ENCODE peak calls at places on chromosomes 7 and 10, in six cellular contexts. S is fibroblast of mammary gland; F is astrocyte of the spinal cord; N is iPS-NIHi11; M is CD4-positive, alpha-beta memory T cell; L is hypothalamus. A is an unnamed sample.

GRCh38 chr10:48625013-48625412 is 20.1 kb upstream of the ARHGAP22 start:
- DNase-seq in S (peak), F (peak), N (no peak), M (no peak), L (no peak), A (no peak)

GRCh38 chr10:6035926-6036575 is 26.1 kb downstream of the IL2RA start:
- DNase-seq in S (no peak), F (no peak), N (no peak), M (no peak), L (no peak), A (no peak)

GRCh38 chr10:21737061-21737460 is 203.0 kb downstream of the MLLT10 start:
- DNase-seq in S (no peak), F (no peak), N (no peak), M (no peak), L (no peak), A (no peak)

GRCh38 chr7:25857376-25858067 is 294.5 kb upstream of the NFE2L3 start:
- DNase-seq in S (peak), F (no peak), N (no peak), M (no peak), L (no peak), A (no peak)

GRCh38 chr7:781228-781864 is 50.9 kb upstream of the SUN1 start:
- DNase-seq in S (no peak), F (peak), N (no peak), M (no peak), L (no peak), A (peak)

GRCh38 chr10:133141144-133141962 is 18.7 kb upstream of the KNDC1 start:
- DNase-seq in S (no peak), F (no peak), N (no peak), M (no peak), L (no peak), A (no peak)

GRCh38 chr10:49243610-49244283 is 55.2 kb upstream of the C10orf71 start:
- DNase-seq in S (no peak), F (no peak), N (no peak), M (no peak), L (no peak), A (no peak)

GRCh38 chr7:157941210-157941609 is 604.4 kb downstream of the DNAJB6 start:
- DNase-seq in S (no peak), F (no peak), N (no peak), M (no peak), L (no peak), A (no peak)

GRCh38 chr7:33191326-33191725 is 62.0 kb downstream of the BBS9 start:
- DNase-seq in S (no peak), F (no peak), N (no peak), M (peak), L (no peak), A (no peak)

GRCh38 chr7:42478717-42479116 is 241.7 kb upstream of the GLI3 start:
- DNase-seq in S (no peak), F (no peak), N (no peak), M (no peak), L (no peak), A (no peak)

GRCh38 chr10:7890802-7891201 is 72.5 kb downstream of the TAF3 start:
- DNase-seq in S (no peak), F (no peak), N (no peak), M (no peak), L (no peak), A (no peak)

GRCh38 chr7:44075296-44076075 is 6.8 kb downstream of the POLM start:
- DNase-seq in S (no peak), F (no peak), N (no peak), M (no peak), L (no peak), A (no peak)

GRCh38 chr10:70355234-70356021 is 27.0 kb downstream of the LRRC20 start:
- DNase-seq in S (no peak), F (no peak), N (no peak), M (no peak), L (peak), A (no peak)

GRCh38 chr7:30800785-30801252 is 29.6 kb downstream of the MINDY4 start:
- DNase-seq in S (peak), F (peak), N (peak), M (peak), L (peak), A (peak)

GRCh38 chr7:87347207-87347606 is 1.7 kb downstream of the CROT start:
- DNase-seq in S (no peak), F (no peak), N (no peak), M (no peak), L (no peak), A (no peak)

GRCh38 chr7:17948503-17949238 is 8.4 kb upstream of the SNX13 start:
- DNase-seq in S (peak), F (no peak), N (no peak), M (no peak), L (no peak), A (no peak)

GRCh38 chr10:112375721-112376577 is 2.0 kb downstream of the ACSL5 start:
- DNase-seq in S (peak), F (peak), N (no peak), M (peak), L (no peak), A (peak)

GRCh38 chr10:78960316-78960800 is 108.4 kb upstream of the ZMIZ1 start:
- DNase-seq in S (peak), F (peak), N (no peak), M (no peak), L (peak), A (peak)

GRCh38 chr7:158475036-158475678 is 112.5 kb downstream of the PTPRN2 start:
- DNase-seq in S (no peak), F (no peak), N (no peak), M (no peak), L (no peak), A (no peak)

GRCh38 chr10:114571316-114571999 is 86.6 kb downstream of the ABLIM1 start:
- DNase-seq in S (no peak), F (no peak), N (no peak), M (no peak), L (no peak), A (peak)

GRCh38 chr10:97498841-97499560 is at the start of gene UBTD1:
- DNase-seq in S (peak), F (peak), N (peak), M (no peak), L (peak), A (no peak)

GRCh38 chr10:43137971-43138756 is at the start of gene CSGALNACT2:
- DNase-seq in S (peak), F (peak), N (peak), M (peak), L (peak), A (peak)

GRCh38 chr10:75129537-75129936 is 18.1 kb downstream of the SAMD8 start:
- DNase-seq in S (no peak), F (no peak), N (no peak), M (no peak), L (no peak), A (no peak)

GRCh38 chr10:97584060-97584797 is at the start of gene HOGA1:
- DNase-seq in S (peak), F (peak), N (peak), M (no peak), L (peak), A (peak)

GRCh38 chr7:51647486-51647885 is 330.9 kb upstream of the COBL start:
- DNase-seq in S (no peak), F (no peak), N (no peak), M (no peak), L (no peak), A (no peak)

GRCh38 chr10:8049151-8049873 is 5.2 kb upstream of the GATA3 start:
- DNase-seq in S (no peak), F (no peak), N (peak), M (peak), L (no peak), A (no peak)

GRCh38 chr7:36034020-36034419 is 119.0 kb upstream of the EEPD1 start:
- DNase-seq in S (peak), F (peak), N (no peak), M (no peak), L (no peak), A (peak)

GRCh38 chr10:61992059-61992460 is 90.6 kb downstream of the ARID5B start:
- DNase-seq in S (peak), F (no peak), N (no peak), M (peak), L (no peak), A (no peak)